ENCODE peak calls at places on chromosomes 16 and 17, in eight cellular contexts. D, O, V, B, J, T, K and E are unnamed samples.

GRCh38 chr17:8154608-8155152 is 2.5 kb upstream of the PER1 start:
- DNase-seq in D (no peak), O (no peak), V (no peak), B (no peak), J (no peak), T (no peak), K (no peak), E (no peak)

GRCh38 chr17:82242977-82243647 is 14.3 kb downstream of the SLC16A3 start:
- DNase-seq in D (no peak), O (no peak), V (no peak), B (no peak), J (no peak), T (no peak), K (no peak), E (no peak)

GRCh38 chr17:51374220-51374619 is 113.9 kb downstream of the UTP18 start:
- DNase-seq in D (no peak), O (no peak), V (no peak), B (no peak), J (no peak), T (no peak), K (no peak), E (no peak)

GRCh38 chr16:57755061-57755684 is 19.6 kb downstream of the KATNB1 start:
- DNase-seq in D (no peak), O (no peak), V (no peak), B (no peak), J (no peak), T (no peak), K (no peak), E (no peak)

GRCh38 chr16:65908568-65908967 is 457.9 kb upstream of the CDH5 start:
- DNase-seq in D (no peak), O (no peak), V (no peak), B (no peak), J (no peak), T (no peak), K (no peak), E (no peak)

GRCh38 chr17:4365628-4366311 is 705 bp downstream of the UBE2G1 start:
- DNase-seq in D (no peak), O (no peak), V (no peak), B (peak; percentile 62), J (peak; percentile 38), T (no peak), K (no peak), E (no peak)

GRCh38 chr16:29984137-29984763 is 10.6 kb downstream of the TAOK2 start:
- DNase-seq in D (no peak), O (no peak), V (no peak), B (no peak), J (no peak), T (no peak), K (no peak), E (no peak)

GRCh38 chr17:6426356-6427101 is 8.4 kb downstream of the AIPL1 start:
- DNase-seq in D (no peak), O (no peak), V (no peak), B (no peak), J (no peak), T (no peak), K (no peak), E (no peak)

GRCh38 chr16:57818377-57819055 is 16.2 kb upstream of the KIFC3 start:
- DNase-seq in D (no peak), O (peak; percentile 47), V (no peak), B (no peak), J (no peak), T (no peak), K (no peak), E (no peak)

GRCh38 chr17:280901-281300 is 71.7 kb downstream of the RPH3AL start:
- DNase-seq in D (no peak), O (no peak), V (no peak), B (no peak), J (no peak), T (no peak), K (no peak), E (no peak)

GRCh38 chr17:73064084-73064938 is 28.2 kb downstream of the SLC39A11 start:
- DNase-seq in D (no peak), O (no peak), V (no peak), B (no peak), J (no peak), T (no peak), K (no peak), E (no peak)

GRCh38 chr16:58030136-58030840 is 4.7 kb downstream of the MMP15 start:
- DNase-seq in D (no peak), O (no peak), V (no peak), B (no peak), J (no peak), T (no peak), K (no peak), E (no peak)

GRCh38 chr16:8375208-8375607 is 215.1 kb downstream of the TMEM114 start:
- DNase-seq in D (no peak), O (no peak), V (no peak), B (no peak), J (no peak), T (no peak), K (no peak), E (no peak)

GRCh38 chr17:43695968-43696865 is 34.5 kb upstream of the MEOX1 start:
- DNase-seq in D (no peak), O (no peak), V (no peak), B (no peak), J (no peak), T (no peak), K (no peak), E (no peak)

GRCh38 chr17:74852237-74853047 is 7.2 kb downstream of the GRIN2C start:
- DNase-seq in D (peak; percentile 80), O (no peak), V (no peak), B (peak; percentile 79), J (peak; percentile 48), T (no peak), K (peak; percentile 78), E (peak; percentile 73)

GRCh38 chr17:43753488-43754129 is 5.0 kb downstream of the SOST start:
- DNase-seq in D (no peak), O (no peak), V (no peak), B (no peak), J (no peak), T (peak; percentile 28), K (no peak), E (no peak)

GRCh38 chr16:84138824-84139627 is 6.0 kb downstream of the HSDL1 start:
- DNase-seq in D (no peak), O (peak; percentile 70), V (no peak), B (no peak), J (no peak), T (peak; percentile 21), K (no peak), E (no peak)

GRCh38 chr17:55462711-55463110 is 41.1 kb upstream of the MMD start:
- DNase-seq in D (no peak), O (no peak), V (no peak), B (no peak), J (no peak), T (no peak), K (no peak), E (no peak)

GRCh38 chr16:84827131-84827574 is 7.4 kb downstream of the CRISPLD2 start:
- DNase-seq in D (no peak), O (no peak), V (no peak), B (no peak), J (no peak), T (no peak), K (no peak), E (no peak)

GRCh38 chr16:55330726-55331647 is 7.0 kb downstream of the IRX6 start:
- DNase-seq in D (no peak), O (no peak), V (no peak), B (no peak), J (no peak), T (no peak), K (no peak), E (no peak)

GRCh38 chr17:80812362-80813088 is 179.1 kb upstream of the CHMP6 start:
- DNase-seq in D (no peak), O (no peak), V (no peak), B (no peak), J (no peak), T (no peak), K (peak; percentile 17), E (no peak)

GRCh38 chr17:7408863-7409262 is 1.2 kb downstream of the NLGN2 start:
- DNase-seq in D (no peak), O (no peak), V (no peak), B (no peak), J (no peak), T (no peak), K (no peak), E (no peak)

GRCh38 chr16:2783581-2784375 is 3.6 kb downstream of the PRSS33 start:
- DNase-seq in D (no peak), O (no peak), V (no peak), B (no peak), J (no peak), T (no peak), K (peak; percentile 22), E (no peak)

GRCh38 chr16:20415541-20415940 is 6.2 kb downstream of the ACSM5 start:
- DNase-seq in D (no peak), O (no peak), V (no peak), B (no peak), J (no peak), T (no peak), K (no peak), E (no peak)

GRCh38 chr17:38885728-38886642 is 16.1 kb downstream of the LASP1 start:
- DNase-seq in D (no peak), O (no peak), V (no peak), B (no peak), J (no peak), T (no peak), K (no peak), E (no peak)

GRCh38 chr17:6700948-6701307 is 12.2 kb downstream of the SLC13A5 start:
- DNase-seq in D (no peak), O (no peak), V (no peak), B (no peak), J (no peak), T (no peak), K (no peak), E (no peak)

GRCh38 chr16:29231231-29231630 is 175.3 kb downstream of the NPIPB11 start:
- DNase-seq in D (no peak), O (no peak), V (no peak), B (no peak), J (no peak), T (no peak), K (no peak), E (no peak)

GRCh38 chr17:72560303-72561247 is 439.8 kb downstream of the SOX9 start:
- DNase-seq in D (no peak), O (peak; percentile 69), V (no peak), B (peak; percentile 65), J (peak; percentile 56), T (peak; percentile 49), K (peak; percentile 42), E (no peak)

GRCh38 chr17:34670618-34671017 is 91.2 kb downstream of the TMEM132E start:
- DNase-seq in D (no peak), O (no peak), V (no peak), B (no peak), J (no peak), T (no peak), K (no peak), E (no peak)

GRCh38 chr17:7587831-7588230 is 2.1 kb downstream of the SOX15 start:
- DNase-seq in D (no peak), O (no peak), V (no peak), B (no peak), J (no peak), T (no peak), K (no peak), E (no peak)

GRCh38 chr17:75447951-75448856 is 8.2 kb upstream of the TMEM94 start:
- DNase-seq in D (no peak), O (no peak), V (no peak), B (no peak), J (no peak), T (no peak), K (no peak), E (no peak)

GRCh38 chr17:8140413-8141029 is 11.7 kb downstream of the PER1 start:
- DNase-seq in D (no peak), O (no peak), V (no peak), B (no peak), J (no peak), T (no peak), K (no peak), E (no peak)

GRCh38 chr16:53235851-53236250 is 181.1 kb downstream of the CHD9 start:
- DNase-seq in D (no peak), O (no peak), V (no peak), B (no peak), J (no peak), T (no peak), K (no peak), E (no peak)

GRCh38 chr16:19886061-19886792 is 1.6 kb upstream of the GPRC5B start:
- DNase-seq in D (no peak), O (peak; percentile 62), V (peak; percentile 33), B (peak; percentile 74), J (peak; percentile 65), T (peak; percentile 86), K (peak; percentile 84), E (no peak)